ENCODE peak calls at places on chromosomes 7 and 10, in nine cellular contexts. Q, U, T, I, K, E, M, W and Y are unnamed samples.

GRCh38 chr10:95560288-95561199 is 627 bp downstream of the SORBS1 start:
- DNase-seq in Q (peak; percentile 52), U (peak; percentile 57), T (peak; percentile 84), I (peak; percentile 58), K (no peak), E (peak; percentile 48), M (peak; percentile 63), W (peak; percentile 21), Y (peak; percentile 64)

GRCh38 chr10:96600337-96600736 is 13.5 kb upstream of the TM9SF3 start:
- DNase-seq in Q (no peak), U (no peak), T (no peak), I (no peak), K (no peak), E (no peak), M (no peak), W (no peak), Y (no peak)

GRCh38 chr7:44131173-44132009 is 8.0 kb upstream of the POLD2 start:
- DNase-seq in Q (no peak), U (peak; percentile 83), T (no peak), I (no peak), K (no peak), E (no peak), M (no peak), W (peak; percentile 36), Y (peak; percentile 92)

GRCh38 chr7:33195264-33195663 is 65.9 kb downstream of the BBS9 start:
- DNase-seq in Q (peak; percentile 30), U (no peak), T (no peak), I (no peak), K (no peak), E (no peak), M (no peak), W (no peak), Y (no peak)

GRCh38 chr7:12303507-12303906 is 92.4 kb downstream of the TMEM106B start:
- DNase-seq in Q (no peak), U (no peak), T (no peak), I (no peak), K (no peak), E (no peak), M (no peak), W (no peak), Y (no peak)

GRCh38 chr7:129612112-129613015 is 844 bp downstream of the NRF1 start:
- DNase-seq in Q (no peak), U (peak; percentile 29), T (no peak), I (no peak), K (peak; percentile 23), E (peak; percentile 18), M (no peak), W (no peak), Y (no peak)

GRCh38 chr10:46265981-46266505 is 20.8 kb upstream of the ANTXRL start:
- DNase-seq in Q (no peak), U (no peak), T (no peak), I (no peak), K (no peak), E (no peak), M (peak; percentile 55), W (no peak), Y (no peak)

GRCh38 chr7:149624006-149624405 is 126.4 kb upstream of the ZNF746 start:
- DNase-seq in Q (peak; percentile 27), U (peak; percentile 49), T (peak; percentile 75), I (no peak), K (peak; percentile 22), E (peak; percentile 37), M (no peak), W (peak; percentile 13), Y (peak; percentile 27)

GRCh38 chr7:106369816-106370215 is 85.0 kb upstream of the NAMPT start:
- DNase-seq in Q (no peak), U (no peak), T (no peak), I (no peak), K (no peak), E (no peak), M (no peak), W (no peak), Y (no peak)

GRCh38 chr7:4794591-4795350 is 19.3 kb downstream of the AP5Z1 start:
- DNase-seq in Q (no peak), U (peak; percentile 57), T (no peak), I (no peak), K (no peak), E (no peak), M (no peak), W (no peak), Y (no peak)

GRCh38 chr7:87767827-87768226 is 108.3 kb downstream of the SLC25A40 start:
- DNase-seq in Q (no peak), U (no peak), T (no peak), I (no peak), K (no peak), E (no peak), M (no peak), W (no peak), Y (no peak)

GRCh38 chr7:114554781-114555537 is 140.3 kb downstream of the FOXP2 start:
- DNase-seq in Q (peak; percentile 7), U (no peak), T (no peak), I (no peak), K (no peak), E (no peak), M (no peak), W (peak; percentile 9), Y (no peak)

GRCh38 chr7:6430271-6430940 is 17.3 kb downstream of the DAGLB start:
- DNase-seq in Q (no peak), U (peak; percentile 29), T (no peak), I (no peak), K (no peak), E (no peak), M (no peak), W (peak; percentile 73), Y (no peak)

GRCh38 chr10:8908013-8908412 is 853.5 kb downstream of the GATA3 start:
- DNase-seq in Q (no peak), U (peak; percentile 29), T (no peak), I (no peak), K (peak; percentile 6), E (no peak), M (no peak), W (no peak), Y (no peak)

GRCh38 chr7:47327306-47327697 is 254.6 kb downstream of the TNS3 start:
- DNase-seq in Q (peak; percentile 29), U (no peak), T (peak; percentile 76), I (no peak), K (no peak), E (no peak), M (no peak), W (no peak), Y (no peak)